ENCODE peak calls at places on chromosomes 11 and 22, in nine cellular contexts. One of them, this sample, is unnamed.

GRCh38 chr22:38519453-38520250 is 13.5 kb upstream of the DDX17 start:
- DNase-seq in substantia nigra: no peak
- DNase-seq in activated T-helper 1 cell treated with anti-CD3 and anti-CD28 coated beads, Interleukin-2, amount 50 U/mL, for 16 hours: no peak
- DNase-seq in progenitor cell of endocrine pancreas: no peak
- DNase-seq in NCI-H2029: no peak
- DNase-seq in HCEC 1CT: no peak
- DNase-seq in bronchial epithelial cell: no peak
- DNase-seq in brain pericyte: no peak
- DNase-seq in AG04450: no peak
- DNase-seq in this sample: no peak

GRCh38 chr11:93117578-93117964 is 80.2 kb downstream of the SLC36A4 start:
- DNase-seq in progenitor cell of endocrine pancreas: no peak
- DNase-seq in brain pericyte: no peak
- DNase-seq in substantia nigra: no peak
- DNase-seq in HCEC 1CT: no peak
- DNase-seq in activated T-helper 1 cell treated with anti-CD3 and anti-CD28 coated beads, Interleukin-2, amount 50 U/mL, for 16 hours: no peak
- DNase-seq in NCI-H2029: no peak
- DNase-seq in AG04450: no peak
- DNase-seq in bronchial epithelial cell: no peak
- DNase-seq in this sample: no peak

GRCh38 chr11:119481667-119482400 is 58.9 kb upstream of the THY1 start:
- DNase-seq in HCEC 1CT: no peak
- DNase-seq in bronchial epithelial cell: no peak
- DNase-seq in progenitor cell of endocrine pancreas: no peak
- DNase-seq in AG04450: no peak
- DNase-seq in NCI-H2029: no peak
- DNase-seq in activated T-helper 1 cell treated with anti-CD3 and anti-CD28 coated beads, Interleukin-2, amount 50 U/mL, for 16 hours: no peak
- DNase-seq in brain pericyte: no peak
- DNase-seq in substantia nigra: no peak
- DNase-seq in this sample: no peak

GRCh38 chr22:33300165-33300564 is 242.0 kb upstream of the SYN3 start:
- DNase-seq in HCEC 1CT: no peak
- DNase-seq in brain pericyte: no peak
- DNase-seq in activated T-helper 1 cell treated with anti-CD3 and anti-CD28 coated beads, Interleukin-2, amount 50 U/mL, for 16 hours: no peak
- DNase-seq in progenitor cell of endocrine pancreas: no peak
- DNase-seq in substantia nigra: no peak
- DNase-seq in bronchial epithelial cell: no peak
- DNase-seq in NCI-H2029: no peak
- DNase-seq in AG04450: no peak
- DNase-seq in this sample: no peak

GRCh38 chr11:6320411-6321207 is at the start of gene CAVIN3:
- DNase-seq in bronchial epithelial cell: peak; percentile 73
- DNase-seq in HCEC 1CT: peak; percentile 93
- DNase-seq in progenitor cell of endocrine pancreas: peak; percentile 26
- DNase-seq in brain pericyte: peak; percentile 76
- DNase-seq in substantia nigra: no peak
- DNase-seq in activated T-helper 1 cell treated with anti-CD3 and anti-CD28 coated beads, Interleukin-2, amount 50 U/mL, for 16 hours: peak; percentile 9
- DNase-seq in AG04450: peak; percentile 36
- DNase-seq in NCI-H2029: no peak
- DNase-seq in this sample: peak; percentile 17

GRCh38 chr11:6217722-6218121 is 12.4 kb downstream of the C11orf42 start:
- DNase-seq in substantia nigra: no peak
- DNase-seq in AG04450: no peak
- DNase-seq in activated T-helper 1 cell treated with anti-CD3 and anti-CD28 coated beads, Interleukin-2, amount 50 U/mL, for 16 hours: no peak
- DNase-seq in HCEC 1CT: no peak
- DNase-seq in brain pericyte: no peak
- DNase-seq in NCI-H2029: no peak
- DNase-seq in progenitor cell of endocrine pancreas: no peak
- DNase-seq in bronchial epithelial cell: no peak
- DNase-seq in this sample: no peak

GRCh38 chr11:115613986-115614625 is 109.9 kb upstream of the CADM1 start:
- DNase-seq in activated T-helper 1 cell treated with anti-CD3 and anti-CD28 coated beads, Interleukin-2, amount 50 U/mL, for 16 hours: no peak
- DNase-seq in progenitor cell of endocrine pancreas: no peak
- DNase-seq in substantia nigra: no peak
- DNase-seq in brain pericyte: no peak
- DNase-seq in HCEC 1CT: no peak
- DNase-seq in bronchial epithelial cell: peak; percentile 85
- DNase-seq in NCI-H2029: no peak
- DNase-seq in AG04450: peak; percentile 59
- DNase-seq in this sample: no peak

GRCh38 chr11:124481365-124482323 is 36.1 kb upstream of the OR8B8 start:
- DNase-seq in HCEC 1CT: peak; percentile 42
- DNase-seq in AG04450: peak; percentile 10
- DNase-seq in progenitor cell of endocrine pancreas: no peak
- DNase-seq in bronchial epithelial cell: peak; percentile 47
- DNase-seq in NCI-H2029: peak; percentile 2
- DNase-seq in brain pericyte: no peak
- DNase-seq in substantia nigra: no peak
- DNase-seq in activated T-helper 1 cell treated with anti-CD3 and anti-CD28 coated beads, Interleukin-2, amount 50 U/mL, for 16 hours: no peak
- DNase-seq in this sample: peak; percentile 4

GRCh38 chr22:23910496-23911190 is 16.5 kb downstream of the MIF start:
- DNase-seq in substantia nigra: no peak
- DNase-seq in AG04450: no peak
- DNase-seq in progenitor cell of endocrine pancreas: no peak
- DNase-seq in brain pericyte: no peak
- DNase-seq in NCI-H2029: no peak
- DNase-seq in bronchial epithelial cell: no peak
- DNase-seq in HCEC 1CT: no peak
- DNase-seq in activated T-helper 1 cell treated with anti-CD3 and anti-CD28 coated beads, Interleukin-2, amount 50 U/mL, for 16 hours: no peak
- DNase-seq in this sample: no peak

GRCh38 chr11:95659088-95659487 is 130.5 kb downstream of the FAM76B start:
- DNase-seq in activated T-helper 1 cell treated with anti-CD3 and anti-CD28 coated beads, Interleukin-2, amount 50 U/mL, for 16 hours: no peak
- DNase-seq in HCEC 1CT: peak; percentile 73
- DNase-seq in progenitor cell of endocrine pancreas: no peak
- DNase-seq in substantia nigra: no peak
- DNase-seq in AG04450: peak; percentile 18
- DNase-seq in NCI-H2029: no peak
- DNase-seq in brain pericyte: no peak
- DNase-seq in bronchial epithelial cell: peak; percentile 59
- DNase-seq in this sample: no peak

GRCh38 chr11:19244621-19245020 is 3.9 kb upstream of the E2F8 start:
- DNase-seq in activated T-helper 1 cell treated with anti-CD3 and anti-CD28 coated beads, Interleukin-2, amount 50 U/mL, for 16 hours: no peak
- DNase-seq in AG04450: no peak
- DNase-seq in NCI-H2029: no peak
- DNase-seq in bronchial epithelial cell: peak; percentile 97
- DNase-seq in progenitor cell of endocrine pancreas: no peak
- DNase-seq in HCEC 1CT: no peak
- DNase-seq in substantia nigra: no peak
- DNase-seq in brain pericyte: no peak
- DNase-seq in this sample: no peak

GRCh38 chr11:94767701-94768601 is at the start of gene AMOTL1:
- DNase-seq in brain pericyte: no peak
- DNase-seq in activated T-helper 1 cell treated with anti-CD3 and anti-CD28 coated beads, Interleukin-2, amount 50 U/mL, for 16 hours: no peak
- DNase-seq in bronchial epithelial cell: peak; percentile 75
- DNase-seq in HCEC 1CT: peak; percentile 85
- DNase-seq in AG04450: peak; percentile 33
- DNase-seq in substantia nigra: peak; percentile 86
- DNase-seq in NCI-H2029: peak; percentile 57
- DNase-seq in progenitor cell of endocrine pancreas: peak; percentile 76
- DNase-seq in this sample: peak; percentile 94

GRCh38 chr11:65576867-65577755 is 1.3 kb downstream of the EHBP1L1 start:
- DNase-seq in brain pericyte: peak; percentile 74
- DNase-seq in HCEC 1CT: peak; percentile 70
- DNase-seq in substantia nigra: peak; percentile 30
- DNase-seq in bronchial epithelial cell: peak; percentile 84
- DNase-seq in AG04450: no peak
- DNase-seq in activated T-helper 1 cell treated with anti-CD3 and anti-CD28 coated beads, Interleukin-2, amount 50 U/mL, for 16 hours: no peak
- DNase-seq in NCI-H2029: no peak
- DNase-seq in progenitor cell of endocrine pancreas: no peak
- DNase-seq in this sample: no peak

GRCh38 chr22:42906605-42907338 is 49.7 kb upstream of the ARFGAP3 start:
- DNase-seq in activated T-helper 1 cell treated with anti-CD3 and anti-CD28 coated beads, Interleukin-2, amount 50 U/mL, for 16 hours: no peak
- DNase-seq in substantia nigra: peak; percentile 62
- DNase-seq in bronchial epithelial cell: no peak
- DNase-seq in AG04450: no peak
- DNase-seq in NCI-H2029: no peak
- DNase-seq in HCEC 1CT: no peak
- DNase-seq in progenitor cell of endocrine pancreas: no peak
- DNase-seq in brain pericyte: peak; percentile 47
- DNase-seq in this sample: no peak

GRCh38 chr11:33177676-33178336 is 16.5 kb upstream of the CSTF3 start:
- DNase-seq in bronchial epithelial cell: no peak
- DNase-seq in activated T-helper 1 cell treated with anti-CD3 and anti-CD28 coated beads, Interleukin-2, amount 50 U/mL, for 16 hours: no peak
- DNase-seq in progenitor cell of endocrine pancreas: no peak
- DNase-seq in HCEC 1CT: no peak
- DNase-seq in NCI-H2029: no peak
- DNase-seq in AG04450: no peak
- DNase-seq in brain pericyte: no peak
- DNase-seq in substantia nigra: no peak
- DNase-seq in this sample: no peak

GRCh38 chr22:33919591-33920501 is at the start of gene LARGE1:
- DNase-seq in progenitor cell of endocrine pancreas: peak; percentile 38
- DNase-seq in HCEC 1CT: no peak
- DNase-seq in brain pericyte: no peak
- DNase-seq in NCI-H2029: no peak
- DNase-seq in activated T-helper 1 cell treated with anti-CD3 and anti-CD28 coated beads, Interleukin-2, amount 50 U/mL, for 16 hours: no peak
- DNase-seq in AG04450: no peak
- DNase-seq in bronchial epithelial cell: no peak
- DNase-seq in substantia nigra: peak; percentile 8
- DNase-seq in this sample: peak; percentile 72

GRCh38 chr11:111922803-111923202 is 4.1 kb downstream of the C11orf52 start:
- DNase-seq in HCEC 1CT: peak; percentile 78
- DNase-seq in substantia nigra: no peak
- DNase-seq in bronchial epithelial cell: peak; percentile 78
- DNase-seq in NCI-H2029: peak; percentile 46
- DNase-seq in AG04450: no peak
- DNase-seq in brain pericyte: no peak
- DNase-seq in activated T-helper 1 cell treated with anti-CD3 and anti-CD28 coated beads, Interleukin-2, amount 50 U/mL, for 16 hours: no peak
- DNase-seq in progenitor cell of endocrine pancreas: no peak
- DNase-seq in this sample: no peak

GRCh38 chr22:36184433-36185035 is 17.1 kb downstream of the APOL4 start:
- DNase-seq in HCEC 1CT: no peak
- DNase-seq in AG04450: no peak
- DNase-seq in activated T-helper 1 cell treated with anti-CD3 and anti-CD28 coated beads, Interleukin-2, amount 50 U/mL, for 16 hours: no peak
- DNase-seq in brain pericyte: no peak
- DNase-seq in substantia nigra: peak; percentile 42
- DNase-seq in progenitor cell of endocrine pancreas: no peak
- DNase-seq in NCI-H2029: no peak
- DNase-seq in bronchial epithelial cell: no peak
- DNase-seq in this sample: no peak

GRCh38 chr11:125091247-125091876 is 20.1 kb downstream of the TMEM218 start:
- DNase-seq in NCI-H2029: no peak
- DNase-seq in activated T-helper 1 cell treated with anti-CD3 and anti-CD28 coated beads, Interleukin-2, amount 50 U/mL, for 16 hours: no peak
- DNase-seq in AG04450: peak; percentile 58
- DNase-seq in progenitor cell of endocrine pancreas: no peak
- DNase-seq in bronchial epithelial cell: peak; percentile 89
- DNase-seq in substantia nigra: no peak
- DNase-seq in brain pericyte: peak; percentile 34
- DNase-seq in HCEC 1CT: peak; percentile 56
- DNase-seq in this sample: peak; percentile 90

GRCh38 chr11:84686726-84687125 is 940.4 kb downstream of the DLG2 start:
- DNase-seq in substantia nigra: no peak
- DNase-seq in progenitor cell of endocrine pancreas: no peak
- DNase-seq in brain pericyte: no peak
- DNase-seq in bronchial epithelial cell: no peak
- DNase-seq in HCEC 1CT: no peak
- DNase-seq in NCI-H2029: no peak
- DNase-seq in AG04450: no peak
- DNase-seq in activated T-helper 1 cell treated with anti-CD3 and anti-CD28 coated beads, Interleukin-2, amount 50 U/mL, for 16 hours: no peak
- DNase-seq in this sample: no peak

GRCh38 chr11:31340903-31341572 is 28.5 kb downstream of the DCDC1 start:
- DNase-seq in bronchial epithelial cell: peak; percentile 43
- DNase-seq in brain pericyte: no peak
- DNase-seq in progenitor cell of endocrine pancreas: no peak
- DNase-seq in substantia nigra: no peak
- DNase-seq in NCI-H2029: no peak
- DNase-seq in HCEC 1CT: peak; percentile 37
- DNase-seq in AG04450: no peak
- DNase-seq in activated T-helper 1 cell treated with anti-CD3 and anti-CD28 coated beads, Interleukin-2, amount 50 U/mL, for 16 hours: no peak
- DNase-seq in this sample: peak; percentile 12

GRCh38 chr11:36361901-36362391 is 65.9 kb downstream of the PRR5L start:
- DNase-seq in bronchial epithelial cell: peak; percentile 89
- DNase-seq in AG04450: peak; percentile 68
- DNase-seq in brain pericyte: peak; percentile 31
- DNase-seq in activated T-helper 1 cell treated with anti-CD3 and anti-CD28 coated beads, Interleukin-2, amount 50 U/mL, for 16 hours: no peak
- DNase-seq in HCEC 1CT: peak; percentile 29
- DNase-seq in NCI-H2029: no peak
- DNase-seq in progenitor cell of endocrine pancreas: no peak
- DNase-seq in substantia nigra: no peak
- DNase-seq in this sample: no peak

GRCh38 chr11:116644948-116645305 is 127.9 kb downstream of the BUD13 start:
- DNase-seq in substantia nigra: no peak
- DNase-seq in NCI-H2029: no peak
- DNase-seq in activated T-helper 1 cell treated with anti-CD3 and anti-CD28 coated beads, Interleukin-2, amount 50 U/mL, for 16 hours: no peak
- DNase-seq in brain pericyte: no peak
- DNase-seq in AG04450: no peak
- DNase-seq in progenitor cell of endocrine pancreas: no peak
- DNase-seq in HCEC 1CT: no peak
- DNase-seq in bronchial epithelial cell: no peak
- DNase-seq in this sample: no peak

GRCh38 chr22:46060292-46061123 is 83.5 kb upstream of the WNT7B start:
- DNase-seq in progenitor cell of endocrine pancreas: no peak
- DNase-seq in activated T-helper 1 cell treated with anti-CD3 and anti-CD28 coated beads, Interleukin-2, amount 50 U/mL, for 16 hours: no peak
- DNase-seq in HCEC 1CT: no peak
- DNase-seq in brain pericyte: no peak
- DNase-seq in bronchial epithelial cell: no peak
- DNase-seq in NCI-H2029: no peak
- DNase-seq in AG04450: no peak
- DNase-seq in substantia nigra: no peak
- DNase-seq in this sample: no peak

GRCh38 chr11:65870706-65871681 is 1.6 kb downstream of the EFEMP2 start:
- DNase-seq in substantia nigra: no peak
- DNase-seq in progenitor cell of endocrine pancreas: no peak
- DNase-seq in AG04450: no peak
- DNase-seq in activated T-helper 1 cell treated with anti-CD3 and anti-CD28 coated beads, Interleukin-2, amount 50 U/mL, for 16 hours: no peak
- DNase-seq in NCI-H2029: no peak
- DNase-seq in HCEC 1CT: no peak
- DNase-seq in bronchial epithelial cell: no peak
- DNase-seq in brain pericyte: no peak
- DNase-seq in this sample: no peak

GRCh38 chr11:73393479-73394415 is 17.5 kb downstream of the RELT start:
- DNase-seq in HCEC 1CT: peak; percentile 66
- DNase-seq in AG04450: peak; percentile 59
- DNase-seq in progenitor cell of endocrine pancreas: peak; percentile 58
- DNase-seq in substantia nigra: peak; percentile 61
- DNase-seq in brain pericyte: peak; percentile 68
- DNase-seq in activated T-helper 1 cell treated with anti-CD3 and anti-CD28 coated beads, Interleukin-2, amount 50 U/mL, for 16 hours: peak; percentile 32
- DNase-seq in bronchial epithelial cell: peak; percentile 69
- DNase-seq in NCI-H2029: peak; percentile 58
- DNase-seq in this sample: peak; percentile 94

GRCh38 chr11:47992959-47993820 is 12.8 kb downstream of the PTPRJ start:
- DNase-seq in AG04450: no peak
- DNase-seq in HCEC 1CT: peak; percentile 91
- DNase-seq in NCI-H2029: peak; percentile 81
- DNase-seq in bronchial epithelial cell: peak; percentile 20
- DNase-seq in progenitor cell of endocrine pancreas: no peak
- DNase-seq in substantia nigra: no peak
- DNase-seq in activated T-helper 1 cell treated with anti-CD3 and anti-CD28 coated beads, Interleukin-2, amount 50 U/mL, for 16 hours: no peak
- DNase-seq in brain pericyte: no peak
- DNase-seq in this sample: no peak